ENCODE peak calls at places on chromosomes 11 and 22, in nine cellular contexts. F is stomach, Y is K562, L is transverse colon, O is HepG2, V is GM12878, P is esophagus muscularis mucosa, R is H1, S is SK-N-SH. G is an unnamed sample.

GRCh38 chr11:125950696-125951645 is 5.1 kb downstream of the VSIG10L2 start:
- DNase-seq in F (no peak), Y (no peak), L (peak; percentile 38), O (no peak), V (no peak), P (peak; percentile 91), R (no peak), S (peak; percentile 89), G (peak; percentile 96)

GRCh38 chr11:14109742-14110141 is 147.2 kb downstream of the SPON1 start:
- DNase-seq in F (no peak), Y (no peak), L (no peak), O (no peak), V (no peak), P (no peak), R (no peak), S (no peak), G (no peak)

GRCh38 chr22:46737976-46738641 is at the start of gene CERK:
- DNase-seq in F (peak; percentile 85), Y (peak; percentile 84), L (peak; percentile 87), O (peak; percentile 36), V (no peak), P (peak; percentile 94), R (peak; percentile 74), S (peak; percentile 95), G (peak; percentile 92)

GRCh38 chr11:41039592-41039991 is 419.9 kb downstream of the LRRC4C start:
- DNase-seq in F (no peak), Y (no peak), L (no peak), O (no peak), V (no peak), P (no peak), R (no peak), S (no peak), G (no peak)

GRCh38 chr11:96149743-96150555 is 193.0 kb downstream of the MAML2 start:
- DNase-seq in F (no peak), Y (no peak), L (no peak), O (peak; percentile 48), V (no peak), P (no peak), R (no peak), S (no peak), G (no peak)

GRCh38 chr22:31538815-31539214 is 42.5 kb downstream of the SFI1 start:
- DNase-seq in F (no peak), Y (no peak), L (no peak), O (no peak), V (peak; percentile 58), P (no peak), R (no peak), S (no peak), G (no peak)

GRCh38 chr11:11420512-11420911 is 67.5 kb upstream of the CSNK2A3 start:
- DNase-seq in F (no peak), Y (peak; percentile 29), L (no peak), O (no peak), V (no peak), P (no peak), R (no peak), S (no peak), G (no peak)

GRCh38 chr11:73508243-73509176 is 89.4 kb downstream of the FAM168A start:
- DNase-seq in F (no peak), Y (no peak), L (no peak), O (no peak), V (no peak), P (no peak), R (no peak), S (no peak), G (no peak)

GRCh38 chr11:10108901-10109665 is 184.9 kb downstream of the SBF2 start:
- DNase-seq in F (no peak), Y (no peak), L (no peak), O (no peak), V (no peak), P (no peak), R (no peak), S (no peak), G (no peak)

GRCh38 chr11:75265851-75266531 is 25.4 kb downstream of the TPBGL start:
- DNase-seq in F (no peak), Y (no peak), L (peak; percentile 6), O (peak; percentile 75), V (no peak), P (no peak), R (no peak), S (peak; percentile 65), G (peak; percentile 67)

GRCh38 chr22:40383905-40384304 is 13.5 kb downstream of the SGSM3 start:
- DNase-seq in F (no peak), Y (no peak), L (no peak), O (no peak), V (no peak), P (no peak), R (no peak), S (no peak), G (no peak)

GRCh38 chr11:69674267-69674885 is 777 bp downstream of the LTO1 start:
- DNase-seq in F (peak; percentile 50), Y (no peak), L (no peak), O (no peak), V (no peak), P (no peak), R (no peak), S (no peak), G (peak; percentile 67)

GRCh38 chr11:119709171-119709570 is 19.8 kb downstream of the NECTIN1 start:
- DNase-seq in F (no peak), Y (no peak), L (no peak), O (no peak), V (no peak), P (no peak), R (no peak), S (no peak), G (no peak)

GRCh38 chr22:27439131-27439530 is 362.4 kb downstream of the MN1 start:
- DNase-seq in F (no peak), Y (no peak), L (no peak), O (no peak), V (no peak), P (no peak), R (no peak), S (no peak), G (no peak)

GRCh38 chr11:36540998-36541397 is 26.8 kb upstream of the RAG1 start:
- DNase-seq in F (peak; percentile 49), Y (peak; percentile 16), L (peak; percentile 51), O (peak; percentile 32), V (peak; percentile 32), P (no peak), R (no peak), S (peak; percentile 37), G (no peak)

GRCh38 chr11:35723493-35724284 is 61.1 kb downstream of the TRIM44 start:
- DNase-seq in F (no peak), Y (no peak), L (no peak), O (no peak), V (no peak), P (no peak), R (no peak), S (no peak), G (no peak)

DNA sequence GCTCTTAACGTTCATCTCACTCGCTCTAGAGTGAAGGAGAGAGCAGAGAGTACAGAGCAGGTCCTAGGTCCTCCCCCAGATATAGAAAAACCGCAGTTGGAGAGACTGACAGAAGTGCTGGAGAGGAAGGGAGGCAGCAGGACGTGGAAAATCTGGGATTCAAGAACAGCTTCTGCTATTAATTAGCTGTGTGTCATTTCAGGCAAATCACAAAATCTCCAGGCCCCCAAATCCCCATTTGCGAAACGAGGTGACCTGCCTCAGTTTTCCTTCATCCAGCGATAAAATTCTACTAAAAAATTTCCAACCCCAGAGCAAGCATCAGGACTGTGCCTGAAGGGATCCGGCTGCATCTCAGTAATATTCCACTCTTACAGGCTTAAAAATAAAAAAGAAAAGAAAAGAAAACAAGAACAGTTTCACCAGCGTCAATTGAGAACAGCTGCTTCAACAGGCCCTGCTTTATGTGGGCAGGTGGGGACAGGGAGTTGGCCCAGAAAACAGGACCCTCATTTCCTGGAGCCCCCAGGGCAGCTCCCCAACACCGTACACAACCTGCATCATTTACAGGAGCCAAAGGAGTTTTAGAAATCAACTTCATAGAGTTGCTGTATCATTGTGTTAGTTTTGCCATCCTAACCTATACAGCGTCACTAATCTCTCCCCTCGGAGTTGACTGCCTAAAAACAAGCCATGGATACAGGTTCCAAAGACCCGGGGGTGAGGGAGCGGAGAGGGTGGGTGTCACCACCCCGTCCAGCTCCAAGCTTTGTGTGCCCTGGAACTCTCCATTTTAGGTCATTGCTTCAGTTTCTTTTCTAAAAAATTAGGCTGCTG is 2.3 kb upstream of the MALAT1 start:
- DNase-seq in F (no peak), Y (no peak), L (no peak), O (no peak), V (no peak), P (no peak), R (no peak), S (no peak), G (peak; percentile 76)
- TF ChIP-seq POLR2AphosphoS5 in F (no peak), Y (no peak), L (no peak), O (no peak), V (no peak), P (no peak), R (no peak), S (peak; percentile 37), G (no peak)

GRCh38 chr22:45091254-45091854 is 72.4 kb upstream of the NUP50 start:
- DNase-seq in F (no peak), Y (no peak), L (peak; percentile 35), O (no peak), V (no peak), P (no peak), R (no peak), S (no peak), G (no peak)
- TF ChIP-seq EP300 in F (no peak), Y (no peak), L (no peak), O (no peak), V (no peak), P (no peak), R (no peak), S (no peak), G (no peak)

GRCh38 chr22:38312261-38312800 is 4.9 kb downstream of the CSNK1E start:
- DNase-seq in F (no peak), Y (no peak), L (no peak), O (no peak), V (no peak), P (no peak), R (no peak), S (no peak), G (no peak)
- H3K4me1 ChIP-seq in F (peaks cover 88% of the 10 kb centered on the region), Y (no peaks in the 10 kb centered on the region), L (peaks cover 61% of the 10 kb centered on the region), O (peaks cover 74% of the 10 kb centered on the region), V (peaks cover 61% of the 10 kb centered on the region), P (peaks cover 85% of the 10 kb centered on the region), R (peaks cover 28% of the 10 kb centered on the region), S (peaks cover 21% of the 10 kb centered on the region), G (peaks cover 78% of the 10 kb centered on the region)

DNA sequence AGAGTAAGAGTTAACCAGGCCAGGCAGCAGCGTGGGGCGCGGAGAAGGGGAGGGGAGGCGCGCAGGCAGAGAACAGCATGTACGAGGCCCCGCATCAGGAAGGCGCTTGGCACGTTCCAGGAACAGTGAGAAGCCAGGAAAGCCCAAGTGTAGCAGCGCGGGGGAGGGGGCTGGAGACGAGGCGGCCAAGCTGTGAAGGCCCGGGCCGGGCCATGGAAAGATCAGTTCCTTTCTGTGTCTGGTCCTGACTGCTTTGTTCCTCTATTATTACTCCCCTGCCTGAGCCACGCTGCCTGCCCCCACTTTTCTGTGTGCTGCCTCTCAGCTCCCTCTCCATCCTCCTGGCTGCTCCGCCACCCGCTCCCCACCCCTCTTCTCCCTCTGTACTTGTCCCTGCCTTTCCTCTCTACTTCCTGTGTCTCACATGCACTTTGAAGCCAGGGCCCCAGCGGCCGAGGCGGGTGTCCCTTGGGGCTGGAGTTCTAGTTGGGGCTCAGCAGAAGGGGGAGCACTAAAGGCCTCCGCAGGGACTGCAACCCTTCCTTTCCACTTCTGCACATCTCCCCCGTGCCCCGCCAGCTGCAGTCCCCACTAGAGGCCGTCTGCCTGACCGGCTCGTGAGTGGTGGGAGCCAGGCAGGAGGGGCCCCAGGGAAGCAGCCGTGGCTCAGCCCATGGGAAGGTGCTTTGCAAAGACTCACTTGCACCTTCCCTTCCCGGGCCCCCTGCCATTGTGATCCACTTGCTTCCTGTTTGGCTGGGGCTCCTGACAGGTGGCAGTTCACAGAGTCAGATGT is 63.7 kb downstream of the PRDM11 start:
- DNase-seq in F (peak; percentile 45), Y (no peak), L (peak; percentile 72), O (no peak), V (no peak), P (peak; percentile 96), R (peak; percentile 70), S (peak; percentile 46), G (peak; percentile 98)
- TF ChIP-seq POLR2AphosphoS5 in F (peak; percentile 66), Y (no peak), L (peak; percentile 39), O (no peak), V (no peak), P (peak; percentile 89), R (no peak), S (no peak), G (peak; percentile 89)

G was measured in sigmoid colon.